ENCODE peak calls at places on chromosomes 3 and 15, in nine cellular contexts. Q, R, V, M, L, K, D, Z and B are unnamed samples.

GRCh38 chr3:110881069-110881468 is 190.5 kb upstream of the NECTIN3 start:
- DNase-seq in Z (no peak), L (peak; percentile 65), M (no peak), K (peak; percentile 81), R (peak; percentile 24), Q (peak; percentile 87), D (peak; percentile 89), V (peak; percentile 56), B (peak; percentile 7)

GRCh38 chr15:45169608-45170480 is 17.9 kb downstream of the SHF start:
- DNase-seq in L (no peak), Z (no peak), M (no peak), Q (no peak), D (no peak), V (peak; percentile 47), K (no peak), R (no peak), B (no peak)

GRCh38 chr3:13133471-13133981 is 60.3 kb upstream of the IQSEC1 start:
- DNase-seq in L (peak; percentile 0), R (no peak), Z (no peak), V (no peak), Q (peak; percentile 30), M (no peak), K (no peak), D (peak; percentile 18), B (no peak)

GRCh38 chr15:63701365-63701764 is 104.2 kb downstream of the FBXL22 start:
- DNase-seq in V (no peak), L (no peak), D (no peak), K (no peak), M (no peak), Z (no peak), R (no peak), Q (no peak), B (no peak)

GRCh38 chr15:98592136-98592535 is 56.2 kb upstream of the IGF1R start:
- DNase-seq in D (peak; percentile 10), V (no peak), Q (no peak), Z (peak; percentile 64), L (no peak), M (no peak), K (no peak), R (no peak), B (no peak)

GRCh38 chr15:94070341-94071275 is 160.8 kb upstream of the MCTP2 start:
- DNase-seq in Q (peak; percentile 81), Z (no peak), R (no peak), L (peak; percentile 25), V (peak; percentile 31), K (no peak), D (peak; percentile 27), M (no peak), B (peak; percentile 2)

GRCh38 chr15:92670625-92671024 is 15.1 kb upstream of the FAM174B start:
- DNase-seq in L (no peak), Q (no peak), V (no peak), R (no peak), Z (no peak), D (no peak), K (no peak), M (no peak), B (no peak)

GRCh38 chr3:47791193-47791855 is 9.6 kb upstream of the SMARCC1 start:
- DNase-seq in R (no peak), D (no peak), M (no peak), V (no peak), Q (no peak), Z (no peak), K (no peak), L (no peak), B (no peak)

GRCh38 chr15:56886450-56886856 is 32.0 kb upstream of the TCF12 start:
- DNase-seq in D (no peak), M (no peak), Q (no peak), L (no peak), Z (no peak), V (peak; percentile 21), K (no peak), R (no peak), B (no peak)

GRCh38 chr3:197465996-197466549 is 89.7 kb downstream of the BDH1 start:
- DNase-seq in K (no peak), R (no peak), V (no peak), Z (no peak), Q (no peak), M (no peak), L (no peak), D (peak; percentile 52), B (no peak)

GRCh38 chr3:131728898-131729297 is 226.1 kb upstream of the MRPL3 start:
- DNase-seq in R (no peak), Q (no peak), Z (no peak), K (no peak), M (no peak), D (no peak), L (no peak), V (no peak), B (no peak)

GRCh38 chr3:48275292-48276027 is 34.6 kb downstream of the ZNF589 start:
- DNase-seq in D (no peak), V (no peak), R (no peak), K (no peak), Z (no peak), M (no peak), Q (no peak), L (no peak), B (no peak)

DNA sequence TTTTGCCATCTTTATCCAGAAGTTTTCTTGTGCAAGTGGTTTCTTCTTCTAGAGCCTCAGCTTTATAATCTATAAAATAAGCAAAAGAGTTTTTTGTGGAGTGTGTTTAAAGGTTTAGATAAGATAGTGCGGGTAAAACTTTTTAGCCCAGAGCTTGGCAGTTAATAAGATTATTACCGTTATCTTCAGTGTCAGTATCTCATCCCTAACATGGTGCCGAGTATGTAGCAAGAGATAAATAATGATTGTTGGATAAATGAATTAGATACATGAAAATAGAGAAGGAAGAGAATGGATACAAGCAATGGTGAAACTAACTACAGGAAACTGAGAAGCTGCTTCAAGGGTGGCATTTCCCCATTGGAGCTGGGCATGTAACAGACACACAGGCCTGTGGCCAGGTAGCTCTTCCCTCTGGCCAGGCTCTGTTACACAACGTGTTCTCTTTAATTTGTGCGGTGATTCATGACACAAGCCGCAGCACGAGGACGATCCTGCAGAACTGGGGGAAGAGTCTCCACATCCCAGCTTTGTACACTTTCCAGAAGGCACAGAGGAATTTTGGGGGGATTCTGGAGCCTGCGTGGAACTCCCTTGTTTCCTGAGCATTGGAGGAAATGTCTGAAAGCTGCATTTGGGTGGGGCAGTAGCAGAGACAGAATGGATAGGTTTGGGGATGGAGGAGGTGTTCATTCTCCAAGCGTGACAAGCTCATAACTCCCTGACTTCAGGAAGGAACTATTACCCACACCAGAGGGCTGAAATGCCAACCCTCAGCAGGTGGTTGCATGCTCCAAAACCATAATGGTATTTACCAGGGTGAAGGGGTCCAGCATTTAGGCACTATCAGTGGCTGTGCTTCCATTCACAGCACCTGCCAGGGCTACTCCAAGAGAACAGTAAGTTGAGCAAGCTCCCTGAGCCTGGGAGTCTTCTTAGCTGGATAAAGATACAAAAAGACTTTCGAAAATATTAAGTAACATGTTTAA is 14.2 kb upstream of the ST6GAL1 start:
- DNase-seq in Z (no peak), D (no peak), Q (no peak), R (no peak), V (no peak), L (no peak), K (peak; percentile 48), M (no peak), B (no peak)
- TF ChIP-seq POLR2AphosphoS5 in Z (no peak), D (no peak), Q (no peak), R (no peak), V (no peak), L (no peak), K (no peak), M (no peak), B (no peak)

DNA sequence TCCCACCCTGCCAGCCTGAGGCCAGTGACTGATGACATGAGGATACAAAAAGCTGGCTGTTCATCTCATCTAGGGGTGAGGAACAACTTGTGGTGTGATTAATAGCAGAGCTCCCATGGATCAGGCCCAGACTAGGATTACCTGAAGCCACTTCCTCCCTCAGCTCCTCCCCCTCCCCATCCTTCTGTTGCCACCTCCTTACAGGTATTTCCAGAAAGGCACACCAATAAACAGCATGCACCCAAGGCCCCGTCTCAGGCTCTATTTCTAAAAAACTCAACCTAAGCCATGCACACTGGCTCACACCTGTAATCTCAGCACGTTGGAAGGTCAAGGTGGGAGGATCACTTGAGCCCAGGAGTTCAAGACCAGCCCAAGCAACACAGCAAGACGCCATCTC is 54.1 kb downstream of the SRGAP3 start:
- DNase-seq in Z (no peak), M (no peak), D (no peak), V (no peak), R (no peak), L (no peak), K (no peak), Q (peak; percentile 26), B (no peak)
- H3K4me3 ChIP-seq in Z (no peak overlapping the region), M (no peak overlapping the region), D (no peak overlapping the region), V (no peak overlapping the region), R (no peak overlapping the region), L (no peak overlapping the region), K (no peak overlapping the region), Q (no peak overlapping the region), B (no peak overlapping the region)

DNA sequence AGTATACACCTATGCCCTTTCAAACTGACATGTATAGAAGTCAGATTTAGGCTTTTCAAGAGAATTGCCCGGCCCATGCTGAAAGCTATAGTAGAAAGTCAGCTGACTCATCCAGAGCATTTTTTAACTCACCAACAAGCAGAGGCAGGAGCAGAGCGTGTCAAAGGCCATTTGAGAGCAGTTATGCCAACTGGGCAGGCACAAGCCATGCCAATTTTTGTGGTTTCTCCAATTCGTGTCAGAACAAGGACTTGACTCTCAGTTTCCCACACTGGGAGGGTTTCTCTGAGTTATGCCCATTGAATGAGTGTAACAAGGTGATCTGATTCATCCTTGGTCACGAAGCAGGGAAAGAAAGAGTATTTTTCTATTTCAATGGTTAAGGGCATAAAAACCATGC is 403.3 kb upstream of the THBS1 start:
- DNase-seq in Q (no peak), K (peak; percentile 48), R (no peak), D (no peak), M (no peak), V (no peak), L (no peak), Z (no peak), B (no peak)
- H3K27ac ChIP-seq in Q (no peak overlapping the region), K (no peak overlapping the region), R (no peak overlapping the region), D (no peak overlapping the region), M (no peak overlapping the region), V (no peak overlapping the region), L (no peak overlapping the region), Z (no peak overlapping the region), B (no peak overlapping the region)

GRCh38 chr3:108175352-108175751 is 46.9 kb downstream of the IFT57 start:
- DNase-seq in D (no peak), M (no peak), R (no peak), V (peak; percentile 8), Z (no peak), K (no peak), Q (no peak), L (no peak), B (no peak)
- TF ChIP-seq POLR2AphosphoS5 in D (no peak), M (no peak), R (no peak), V (no peak), Z (no peak), K (no peak), Q (no peak), L (no peak), B (no peak)

DNA sequence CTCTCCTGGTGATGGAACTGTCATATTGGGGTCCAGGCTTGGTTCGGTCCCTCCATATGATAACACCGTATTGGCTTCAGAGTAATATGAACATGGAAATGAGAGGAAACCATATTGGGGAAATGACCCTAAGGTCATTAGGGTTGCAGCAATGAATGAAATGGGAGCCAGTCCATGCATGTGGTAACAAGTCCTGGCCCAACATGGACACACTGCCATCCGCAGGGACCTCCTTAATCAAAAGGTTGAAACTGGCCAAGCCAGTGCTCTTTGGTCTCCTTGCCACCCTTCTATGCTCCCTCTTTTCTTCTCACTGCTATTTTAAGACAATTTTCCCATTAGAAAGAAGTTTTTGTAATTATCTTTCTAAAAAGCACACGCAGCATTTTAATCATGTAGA is 8.3 kb downstream of the SHC4 start:
- DNase-seq in L (no peak), D (no peak), V (no peak), Q (no peak), K (no peak), Z (peak; percentile 66), M (no peak), R (no peak), B (no peak)
- H3K4me3 ChIP-seq in L (no peak overlapping the region), D (no peak overlapping the region), V (no peak overlapping the region), Q (no peak overlapping the region), K (no peak overlapping the region), Z (no peak overlapping the region), M (no peak overlapping the region), R (no peak overlapping the region), B (no peak overlapping the region)